ENCODE peak calls at places on chromosome 4, in four cellular contexts. H is IMR-90, P is neuronal stem cell, Y is H9. M is an unnamed sample.

GRCh38 chr4:7195546-7196282 is 3.4 kb downstream of the SORCS2 start:
- DNase-seq in P (no peak), Y (peak; percentile 16), H (no peak), M (no peak)

GRCh38 chr4:147777456-147778091 is 45.7 kb downstream of the ARHGAP10 start:
- DNase-seq in Y (no peak), P (no peak), H (peak; percentile 34), M (no peak)

GRCh38 chr4:101078950-101079349 is 268.4 kb downstream of the PPP3CA start:
- DNase-seq in H (no peak), Y (no peak), P (no peak), M (no peak)

GRCh38 chr4:122045533-122045932 is 93.7 kb upstream of the TRPC3 start:
- DNase-seq in H (peak; percentile 96), Y (no peak), P (no peak), M (no peak)

GRCh38 chr4:81682492-81682891 is 210.8 kb upstream of the RASGEF1B start:
- DNase-seq in P (no peak), Y (no peak), H (no peak), M (no peak)

GRCh38 chr4:123398803-123399637 is 2.4 kb downstream of the SPRY1 start:
- DNase-seq in Y (peak; percentile 45), H (peak; percentile 73), P (peak; percentile 48), M (no peak)

GRCh38 chr4:118981839-118982381 is 93.3 kb downstream of the SYNPO2 start:
- DNase-seq in H (peak; percentile 96), Y (peak; percentile 50), P (peak; percentile 52), M (no peak)

GRCh38 chr4:56662782-56663468 is 18.2 kb downstream of the HOPX start:
- DNase-seq in Y (no peak), P (no peak), H (no peak), M (no peak)

GRCh38 chr4:1572521-1572920 is 111.6 kb downstream of the FAM53A start:
- DNase-seq in P (no peak), H (no peak), Y (peak; percentile 74), M (no peak)

GRCh38 chr4:70829015-70829414 is 10.7 kb downstream of the GRSF1 start:
- DNase-seq in Y (no peak), H (no peak), P (no peak), M (no peak)

GRCh38 chr4:41305486-41305885 is 48.8 kb downstream of the UCHL1 start:
- DNase-seq in P (no peak), H (no peak), Y (no peak), M (no peak)

GRCh38 chr4:169068423-169068822 is 58.4 kb upstream of the CBR4 start:
- DNase-seq in H (no peak), P (no peak), Y (peak; percentile 45), M (no peak)
- H2BK120ac ChIP-seq in H (no peak overlapping the region), P (peak overlapping the region; percentile 84), Y (no peak overlapping the region), M (no peak overlapping the region)

GRCh38 chr4:10320130-10320529 is 137.1 kb downstream of the ZNF518B start:
- DNase-seq in Y (no peak), P (no peak), H (no peak), M (no peak)
- H2BK120ac ChIP-seq in Y (no peak overlapping the region), P (no peak overlapping the region), H (no peak overlapping the region), M (no peak overlapping the region)

GRCh38 chr4:83238849-83239248 is 45.7 kb downstream of the COQ2 start:
- DNase-seq in H (no peak), P (no peak), Y (no peak), M (no peak)

GRCh38 chr4:83240379-83240875 is 44.2 kb downstream of the COQ2 start:
- DNase-seq in Y (no peak), H (no peak), P (no peak), M (no peak)

GRCh38 chr4:83237591-83237990 is 47.0 kb downstream of the COQ2 start:
- DNase-seq in H (no peak), Y (no peak), P (no peak), M (no peak)

GRCh38 chr4:83241132-83241531 is 43.5 kb downstream of the COQ2 start:
- DNase-seq in P (no peak), H (no peak), Y (no peak), M (no peak)

GRCh38 chr4:83238393-83238792 is 46.2 kb downstream of the COQ2 start:
- DNase-seq in P (no peak), Y (no peak), H (no peak), M (no peak)
- H2BK120ac ChIP-seq in P (no peak overlapping the region), Y (no peak overlapping the region), H (no peak overlapping the region), M (no peak overlapping the region)

GRCh38 chr4:76738081-76738931 is 159.6 kb downstream of the SOWAHB start:
- DNase-seq in H (peak; percentile 92), P (no peak), Y (no peak), M (no peak)
- H2BK120ac ChIP-seq in H (peak overlapping the region; percentile 91), P (no peak overlapping the region), Y (no peak overlapping the region), M (no peak overlapping the region)

DNA sequence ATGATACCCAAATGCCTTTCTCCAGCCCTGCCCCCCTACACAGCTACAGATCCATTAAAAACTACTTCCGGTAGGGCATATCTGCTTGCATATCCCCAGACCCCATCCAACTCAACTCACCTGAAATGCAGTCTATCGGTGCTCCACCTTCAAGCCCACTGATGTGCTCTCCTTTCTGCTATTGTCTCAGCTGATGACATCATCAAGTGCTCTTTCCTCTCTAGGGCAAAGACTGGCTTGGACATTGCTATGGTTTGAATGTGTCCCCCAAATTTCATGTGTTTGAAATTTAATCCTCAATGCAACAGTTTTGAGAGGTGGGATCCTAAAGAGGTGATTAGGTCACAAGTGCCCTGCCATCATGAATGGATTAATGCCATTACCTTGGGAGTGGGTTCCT is 212.4 kb downstream of the RELL1 start:
- DNase-seq in P (no peak), Y (no peak), H (no peak), M (no peak)
- H2BK120ac ChIP-seq in P (no peak overlapping the region), Y (no peak overlapping the region), H (no peak overlapping the region), M (no peak overlapping the region)

GRCh38 chr4:142697303-142697702 is 148.8 kb downstream of the INPP4B start:
- DNase-seq in H (no peak), P (no peak), Y (no peak), M (no peak)
- H2BK120ac ChIP-seq in H (no peak overlapping the region), P (no peak overlapping the region), Y (no peak overlapping the region), M (no peak overlapping the region)

GRCh38 chr4:120839974-120840751 is 82.4 kb downstream of the PRDM5 start:
- DNase-seq in H (no peak), P (no peak), Y (no peak), M (no peak)

GRCh38 chr4:120838784-120839183 is 83.7 kb downstream of the PRDM5 start:
- DNase-seq in Y (no peak), P (no peak), H (no peak), M (no peak)

GRCh38 chr4:120841580-120841979 is 80.9 kb downstream of the PRDM5 start:
- DNase-seq in Y (no peak), P (no peak), H (peak; percentile 17), M (no peak)

GRCh38 chr4:120842046-120842445 is 80.5 kb downstream of the PRDM5 start:
- DNase-seq in H (peak; percentile 77), Y (no peak), P (no peak), M (no peak)

DNA sequence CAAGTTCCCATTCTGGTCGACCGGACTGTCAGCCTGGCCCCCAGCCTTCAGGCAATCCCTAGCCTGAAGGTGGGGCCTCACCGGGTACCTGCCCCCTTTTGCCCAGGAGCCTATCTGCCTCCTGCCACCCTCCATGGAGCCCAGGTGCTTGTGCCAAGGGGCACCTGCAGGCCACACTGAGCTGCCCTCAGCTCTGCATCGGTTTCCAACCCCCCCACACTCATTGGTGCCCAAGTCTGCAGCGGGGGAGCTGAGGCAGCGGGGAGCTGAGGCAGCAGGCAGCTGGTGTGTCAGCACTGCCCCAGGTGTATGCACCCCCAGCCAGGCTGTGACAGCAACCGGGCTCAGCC is 82.9 kb downstream of the PRDM5 start:
- DNase-seq in H (no peak), Y (no peak), P (no peak), M (no peak)
- H2BK120ac ChIP-seq in H (no peak overlapping the region), Y (no peak overlapping the region), P (peak overlapping the region; percentile 47), M (no peak overlapping the region)

DNA sequence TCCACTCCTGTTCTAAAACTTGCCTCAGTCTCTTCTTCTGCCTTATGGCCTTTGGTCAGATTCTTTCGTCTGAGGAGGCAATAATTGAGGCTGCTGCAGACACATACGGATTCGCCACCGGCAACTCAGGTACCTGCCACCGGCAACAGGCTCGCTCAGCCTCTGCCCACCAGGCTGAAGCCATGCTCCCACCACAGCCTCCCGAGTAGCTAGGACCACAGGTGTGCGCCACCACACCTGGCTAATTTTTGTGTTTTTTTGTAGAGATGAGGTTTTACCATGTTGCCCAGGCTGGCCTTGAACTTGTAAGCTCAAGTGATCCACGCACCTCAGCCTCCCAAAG is 26.6 kb downstream of the TNIP2 start:
- DNase-seq in H (no peak), Y (no peak), P (no peak), M (no peak)
- H2BK120ac ChIP-seq in H (no peak overlapping the region), Y (no peak overlapping the region), P (no peak overlapping the region), M (no peak overlapping the region)

DNA sequence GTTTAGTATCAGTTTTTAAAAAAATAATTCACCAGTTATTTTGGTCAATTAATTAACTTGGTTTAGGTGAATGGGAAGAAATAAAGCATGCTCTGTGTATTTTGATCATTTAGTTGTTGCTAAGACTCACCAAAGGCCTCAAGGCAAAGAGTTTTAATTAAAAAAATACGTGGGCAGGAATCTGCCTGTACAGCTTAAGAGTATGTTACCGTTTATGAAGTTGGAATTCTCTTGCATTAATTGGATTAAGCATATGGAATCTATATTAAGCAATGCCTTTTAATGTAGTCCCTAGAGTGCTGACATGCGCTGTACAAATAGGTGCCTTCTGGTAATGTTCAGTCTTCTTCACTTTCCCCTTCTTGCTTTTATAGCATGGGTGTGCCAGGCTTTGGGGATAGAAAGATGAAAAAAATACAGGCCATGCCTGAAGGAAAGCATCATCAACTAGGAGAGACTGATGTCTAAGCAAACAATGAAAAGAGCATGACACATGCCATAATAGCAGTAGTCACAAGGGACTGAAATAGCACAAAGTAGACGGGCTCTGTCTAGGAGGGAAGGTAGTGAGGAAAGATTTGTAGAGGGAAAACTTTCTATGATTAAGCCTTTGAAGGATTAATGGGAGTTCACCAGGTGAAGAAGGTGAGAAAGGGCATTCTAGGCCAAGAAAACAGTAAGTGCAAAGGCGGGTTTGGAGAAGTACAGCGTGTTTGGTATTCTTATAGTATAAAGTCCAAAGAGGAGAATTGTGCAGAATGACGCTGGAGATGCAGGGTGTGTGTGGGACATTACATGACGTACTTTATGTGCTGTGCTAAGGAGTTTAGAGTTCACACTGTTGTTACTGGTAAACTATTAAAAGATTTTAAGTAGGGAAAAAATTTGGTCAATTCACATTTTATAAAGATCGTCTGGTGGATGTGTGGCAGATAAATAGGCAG is 226.1 kb upstream of the ANXA3 start:
- DNase-seq in H (no peak), Y (no peak), P (no peak), M (no peak)
- H2BK120ac ChIP-seq in H (no peak overlapping the region), Y (no peak overlapping the region), P (no peak overlapping the region), M (no peak overlapping the region)

GRCh38 chr4:10688827-10689226 is 4.3 kb upstream of the CLNK start:
- DNase-seq in P (no peak), H (no peak), Y (no peak), M (no peak)

GRCh38 chr4:10687526-10687925 is 3.0 kb upstream of the CLNK start:
- DNase-seq in P (no peak), H (no peak), Y (peak; percentile 39), M (no peak)

GRCh38 chr4:10688022-10688421 is 3.5 kb upstream of the CLNK start:
- DNase-seq in Y (no peak), H (no peak), P (no peak), M (no peak)

GRCh38 chr4:10691651-10692050 is 7.1 kb upstream of the CLNK start:
- DNase-seq in Y (no peak), H (no peak), P (no peak), M (no peak)

GRCh38 chr4:10690185-10690907 is 5.8 kb upstream of the CLNK start:
- DNase-seq in H (no peak), Y (no peak), P (no peak), M (no peak)
- H2BK120ac ChIP-seq in H (no peak overlapping the region), Y (no peak overlapping the region), P (no peak overlapping the region), M (no peak overlapping the region)

M was measured in H1.